ENCODE peak calls at places on chromosomes 16 and 17, in five cellular contexts. One of them, this sample, is unnamed.

GRCh38 chr16:3774156-3774767 is 56.9 kb upstream of the TRAP1 start:
- DNase-seq in T-helper 2 cell: no peak
- DNase-seq in neuronal stem cell: no peak
- DNase-seq in cardiac fibroblast: peak; percentile 61
- DNase-seq in hepatocyte: no peak
- DNase-seq in this sample: no peak

GRCh38 chr16:84854759-84855158 is 35.0 kb downstream of the CRISPLD2 start:
- DNase-seq in T-helper 2 cell: no peak
- DNase-seq in neuronal stem cell: no peak
- DNase-seq in cardiac fibroblast: no peak
- DNase-seq in hepatocyte: no peak
- DNase-seq in this sample: no peak

GRCh38 chr17:68800731-68801130 is 154.5 kb downstream of the ABCA8 start:
- DNase-seq in T-helper 2 cell: no peak
- DNase-seq in neuronal stem cell: no peak
- DNase-seq in cardiac fibroblast: peak; percentile 78
- DNase-seq in hepatocyte: no peak
- DNase-seq in this sample: no peak

GRCh38 chr16:53518550-53519416 is 15.8 kb upstream of the AKTIP start:
- DNase-seq in T-helper 2 cell: peak; percentile 52
- DNase-seq in neuronal stem cell: no peak
- DNase-seq in cardiac fibroblast: peak; percentile 86
- DNase-seq in hepatocyte: no peak
- DNase-seq in this sample: peak; percentile 45

GRCh38 chr17:71527311-71527710 is 593.5 kb upstream of the SOX9 start:
- DNase-seq in T-helper 2 cell: no peak
- DNase-seq in neuronal stem cell: no peak
- DNase-seq in cardiac fibroblast: no peak
- DNase-seq in hepatocyte: no peak
- DNase-seq in this sample: no peak

GRCh38 chr17:49146620-49147306 is 14.2 kb downstream of the B4GALNT2 start:
- DNase-seq in T-helper 2 cell: no peak
- DNase-seq in neuronal stem cell: no peak
- DNase-seq in cardiac fibroblast: peak; percentile 86
- DNase-seq in hepatocyte: peak; percentile 55
- DNase-seq in this sample: no peak

GRCh38 chr16:66933776-66934137 is 445 bp downstream of the CIAO2B start:
- DNase-seq in T-helper 2 cell: peak; percentile 37
- DNase-seq in neuronal stem cell: no peak
- DNase-seq in cardiac fibroblast: no peak
- DNase-seq in hepatocyte: peak; percentile 48
- DNase-seq in this sample: no peak

GRCh38 chr17:9576521-9577401 is at the start of gene CFAP52:
- DNase-seq in T-helper 2 cell: peak; percentile 68
- DNase-seq in neuronal stem cell: peak; percentile 75
- DNase-seq in cardiac fibroblast: peak; percentile 85
- DNase-seq in hepatocyte: peak; percentile 86
- DNase-seq in this sample: peak; percentile 70

GRCh38 chr16:11316331-11317015 is 28.8 kb upstream of the RMI2 start:
- DNase-seq in T-helper 2 cell: no peak
- DNase-seq in neuronal stem cell: no peak
- DNase-seq in cardiac fibroblast: no peak
- DNase-seq in hepatocyte: no peak
- DNase-seq in this sample: no peak

GRCh38 chr17:80053102-80053501 is 16.7 kb downstream of the CCDC40 start:
- DNase-seq in T-helper 2 cell: no peak
- DNase-seq in neuronal stem cell: no peak
- DNase-seq in cardiac fibroblast: no peak
- DNase-seq in hepatocyte: no peak
- DNase-seq in this sample: no peak

GRCh38 chr17:17497065-17497844 is 1.1 kb upstream of the RASD1 start:
- DNase-seq in T-helper 2 cell: no peak
- DNase-seq in neuronal stem cell: no peak
- DNase-seq in cardiac fibroblast: no peak
- DNase-seq in hepatocyte: no peak
- DNase-seq in this sample: no peak

GRCh38 chr16:6841392-6841791 is 491.3 kb upstream of the RBFOX1 start:
- DNase-seq in T-helper 2 cell: no peak
- DNase-seq in neuronal stem cell: no peak
- DNase-seq in cardiac fibroblast: no peak
- DNase-seq in hepatocyte: no peak
- DNase-seq in this sample: no peak

GRCh38 chr17:73068322-73069153 is 23.9 kb downstream of the SLC39A11 start:
- DNase-seq in T-helper 2 cell: no peak
- DNase-seq in neuronal stem cell: no peak
- DNase-seq in cardiac fibroblast: peak; percentile 70
- DNase-seq in hepatocyte: peak; percentile 83
- DNase-seq in this sample: no peak

GRCh38 chr16:86519649-86520316 is 9.5 kb downstream of the FOXF1 start:
- DNase-seq in T-helper 2 cell: peak; percentile 30
- DNase-seq in neuronal stem cell: peak; percentile 67
- DNase-seq in cardiac fibroblast: peak; percentile 55
- DNase-seq in hepatocyte: peak; percentile 86
- DNase-seq in this sample: peak; percentile 24

GRCh38 chr16:546909-547770 is 13.1 kb upstream of the PRR35 start:
- DNase-seq in T-helper 2 cell: no peak
- DNase-seq in neuronal stem cell: no peak
- DNase-seq in cardiac fibroblast: peak; percentile 46
- DNase-seq in hepatocyte: peak; percentile 72
- DNase-seq in this sample: peak; percentile 27

GRCh38 chr17:50817142-50817751 is 18.1 kb upstream of the WFIKKN2 start:
- DNase-seq in T-helper 2 cell: peak; percentile 45
- DNase-seq in neuronal stem cell: no peak
- DNase-seq in cardiac fibroblast: peak; percentile 43
- DNase-seq in hepatocyte: peak; percentile 48
- DNase-seq in this sample: peak; percentile 30

GRCh38 chr16:23016372-23016771 is 132.9 kb downstream of the USP31 start:
- DNase-seq in T-helper 2 cell: no peak
- DNase-seq in neuronal stem cell: no peak
- DNase-seq in cardiac fibroblast: no peak
- DNase-seq in hepatocyte: no peak
- DNase-seq in this sample: no peak

GRCh38 chr16:12188674-12189249 is 212.2 kb downstream of the SNX29 start:
- DNase-seq in T-helper 2 cell: no peak
- DNase-seq in neuronal stem cell: no peak
- DNase-seq in cardiac fibroblast: peak; percentile 8
- DNase-seq in hepatocyte: no peak
- DNase-seq in this sample: no peak

GRCh38 chr16:57109500-57110105 is 17.2 kb downstream of the CPNE2 start:
- DNase-seq in T-helper 2 cell: no peak
- DNase-seq in neuronal stem cell: no peak
- DNase-seq in cardiac fibroblast: no peak
- DNase-seq in hepatocyte: no peak
- DNase-seq in this sample: no peak

GRCh38 chr17:57671546-57672204 is 73.4 kb downstream of the CCDC182 start:
- DNase-seq in T-helper 2 cell: peak; percentile 50
- DNase-seq in neuronal stem cell: peak; percentile 67
- DNase-seq in cardiac fibroblast: peak; percentile 84
- DNase-seq in hepatocyte: peak; percentile 89
- DNase-seq in this sample: peak; percentile 48

GRCh38 chr16:67565470-67566100 is 3.3 kb downstream of the CTCF start:
- DNase-seq in T-helper 2 cell: no peak
- DNase-seq in neuronal stem cell: no peak
- DNase-seq in cardiac fibroblast: no peak
- DNase-seq in hepatocyte: no peak
- DNase-seq in this sample: no peak

GRCh38 chr17:7929158-7930029 is at the start of gene KCNAB3:
- DNase-seq in T-helper 2 cell: peak; percentile 29
- DNase-seq in neuronal stem cell: peak; percentile 69
- DNase-seq in cardiac fibroblast: peak; percentile 80
- DNase-seq in hepatocyte: peak; percentile 82
- DNase-seq in this sample: peak; percentile 33

GRCh38 chr16:69419956-69420355 is 4.5 kb upstream of the CYB5B start:
- DNase-seq in T-helper 2 cell: no peak
- DNase-seq in neuronal stem cell: no peak
- DNase-seq in cardiac fibroblast: no peak
- DNase-seq in hepatocyte: no peak
- DNase-seq in this sample: no peak

GRCh38 chr17:8224891-8225812 is 14.8 kb upstream of the AURKB start:
- DNase-seq in T-helper 2 cell: no peak
- DNase-seq in neuronal stem cell: no peak
- DNase-seq in cardiac fibroblast: no peak
- DNase-seq in hepatocyte: no peak
- DNase-seq in this sample: no peak

GRCh38 chr17:81561494-81561885 is 9.3 kb upstream of the FAAP100 start:
- DNase-seq in T-helper 2 cell: no peak
- DNase-seq in neuronal stem cell: no peak
- DNase-seq in cardiac fibroblast: no peak
- DNase-seq in hepatocyte: no peak
- DNase-seq in this sample: no peak

GRCh38 chr16:83924686-83925085 is 25.8 kb downstream of the MLYCD start:
- DNase-seq in T-helper 2 cell: no peak
- DNase-seq in neuronal stem cell: no peak
- DNase-seq in cardiac fibroblast: no peak
- DNase-seq in hepatocyte: no peak
- DNase-seq in this sample: no peak

GRCh38 chr17:46205975-46206374 is 12.7 kb upstream of the KANSL1 start:
- DNase-seq in T-helper 2 cell: no peak
- DNase-seq in neuronal stem cell: no peak
- DNase-seq in cardiac fibroblast: no peak
- DNase-seq in hepatocyte: no peak
- DNase-seq in this sample: no peak

GRCh38 chr16:57801856-57802634 is at the start of gene KIFC3:
- DNase-seq in T-helper 2 cell: peak; percentile 27
- DNase-seq in neuronal stem cell: no peak
- DNase-seq in cardiac fibroblast: peak; percentile 83
- DNase-seq in hepatocyte: peak; percentile 93
- DNase-seq in this sample: peak; percentile 22

GRCh38 chr16:88624977-88625576 is 13.3 kb upstream of the IL17C start:
- DNase-seq in T-helper 2 cell: no peak
- DNase-seq in neuronal stem cell: no peak
- DNase-seq in cardiac fibroblast: no peak
- DNase-seq in hepatocyte: no peak
- DNase-seq in this sample: no peak

GRCh38 chr17:7022791-7023571 is at the start of gene BCL6B:
- DNase-seq in T-helper 2 cell: no peak
- DNase-seq in neuronal stem cell: no peak
- DNase-seq in cardiac fibroblast: no peak
- DNase-seq in hepatocyte: no peak
- DNase-seq in this sample: no peak

GRCh38 chr17:7794063-7794663 is 39.9 kb upstream of the KDM6B start:
- DNase-seq in T-helper 2 cell: no peak
- DNase-seq in neuronal stem cell: no peak
- DNase-seq in cardiac fibroblast: no peak
- DNase-seq in hepatocyte: no peak
- DNase-seq in this sample: no peak

GRCh38 chr16:57778658-57779057 is 23.6 kb downstream of the KIFC3 start:
- DNase-seq in T-helper 2 cell: no peak
- DNase-seq in neuronal stem cell: no peak
- DNase-seq in cardiac fibroblast: no peak
- DNase-seq in hepatocyte: no peak
- DNase-seq in this sample: no peak

GRCh38 chr16:1019234-1019933 is 37.8 kb downstream of the SOX8 start:
- DNase-seq in T-helper 2 cell: no peak
- DNase-seq in neuronal stem cell: peak; percentile 76
- DNase-seq in cardiac fibroblast: peak; percentile 73
- DNase-seq in hepatocyte: no peak
- DNase-seq in this sample: no peak

GRCh38 chr17:9253308-9253707 is 232.0 kb downstream of the NTN1 start:
- DNase-seq in T-helper 2 cell: no peak
- DNase-seq in neuronal stem cell: no peak
- DNase-seq in cardiac fibroblast: no peak
- DNase-seq in hepatocyte: no peak
- DNase-seq in this sample: no peak

GRCh38 chr17:21678451-21679081 is 13.8 kb upstream of the KCNJ18 start:
- DNase-seq in T-helper 2 cell: no peak
- DNase-seq in neuronal stem cell: no peak
- DNase-seq in cardiac fibroblast: no peak
- DNase-seq in hepatocyte: no peak
- DNase-seq in this sample: no peak

GRCh38 chr17:51422634-51423033 is 162.3 kb downstream of the UTP18 start:
- DNase-seq in T-helper 2 cell: no peak
- DNase-seq in neuronal stem cell: no peak
- DNase-seq in cardiac fibroblast: no peak
- DNase-seq in hepatocyte: no peak
- DNase-seq in this sample: no peak

GRCh38 chr17:45579529-45580495 is 89.3 kb upstream of the PLEKHM1 start:
- DNase-seq in T-helper 2 cell: no peak
- DNase-seq in neuronal stem cell: no peak
- DNase-seq in cardiac fibroblast: no peak
- DNase-seq in hepatocyte: peak; percentile 13
- DNase-seq in this sample: no peak

This sample was measured in CD4-positive, alpha-beta T cell.